ENCODE peak calls at places on chromosomes 4 and X, in four cellular contexts. One of them, this sample, is unnamed. For H3K9me3, the result is how much of the 10 kb centered on the place peaks cover.

GRCh38 chr4:177546745-177547144 is 104.5 kb upstream of the AGA start:
- DNase-seq in CD8-positive, alpha-beta memory T cell: no peak
- DNase-seq in heart right ventricle: no peak
- DNase-seq in MG63: no peak
- DNase-seq in this sample: no peak

GRCh38 chr4:8182858-8183725 is 16.0 kb upstream of the SH3TC1 start:
- DNase-seq in CD8-positive, alpha-beta memory T cell: no peak
- DNase-seq in heart right ventricle: peak
- DNase-seq in MG63: peak
- DNase-seq in this sample: peak

GRCh38 chr4:101218894-101219293 is 128.4 kb downstream of the PPP3CA start:
- DNase-seq in CD8-positive, alpha-beta memory T cell: no peak
- DNase-seq in heart right ventricle: no peak
- DNase-seq in MG63: no peak
- DNase-seq in this sample: no peak

GRCh38 chr4:10727140-10727880 is 42.7 kb upstream of the CLNK start:
- DNase-seq in CD8-positive, alpha-beta memory T cell: no peak
- DNase-seq in heart right ventricle: no peak
- DNase-seq in MG63: no peak
- DNase-seq in this sample: no peak

GRCh38 chrX:109886122-109886761 is 116.7 kb upstream of the TMEM164 start:
- DNase-seq in CD8-positive, alpha-beta memory T cell: no peak
- DNase-seq in heart right ventricle: peak
- DNase-seq in MG63: peak
- DNase-seq in this sample: peak

GRCh38 chr4:169906821-169907220 is 119.4 kb downstream of the MFAP3L start:
- DNase-seq in CD8-positive, alpha-beta memory T cell: no peak
- DNase-seq in heart right ventricle: no peak
- DNase-seq in MG63: no peak
- DNase-seq in this sample: no peak

GRCh38 chrX:130857207-130857606 is 45.8 kb downstream of the ENOX2 start:
- DNase-seq in CD8-positive, alpha-beta memory T cell: no peak
- DNase-seq in heart right ventricle: no peak
- DNase-seq in MG63: no peak
- DNase-seq in this sample: no peak

GRCh38 chr4:84578540-84579409 is 4.2 kb upstream of the CDS1 start:
- DNase-seq in CD8-positive, alpha-beta memory T cell: no peak
- DNase-seq in heart right ventricle: no peak
- DNase-seq in MG63: no peak
- DNase-seq in this sample: peak

GRCh38 chr4:173038192-173038896 is 130.3 kb upstream of the GALNT7 start:
- DNase-seq in CD8-positive, alpha-beta memory T cell: no peak
- DNase-seq in heart right ventricle: no peak
- DNase-seq in MG63: no peak
- DNase-seq in this sample: no peak

GRCh38 chr4:26701095-26701494 is 117.2 kb downstream of the TBC1D19 start:
- DNase-seq in CD8-positive, alpha-beta memory T cell: no peak
- DNase-seq in heart right ventricle: no peak
- DNase-seq in MG63: no peak
- DNase-seq in this sample: no peak

GRCh38 chr4:173119818-173120217 is 48.8 kb upstream of the GALNT7 start:
- DNase-seq in CD8-positive, alpha-beta memory T cell: no peak
- DNase-seq in heart right ventricle: no peak
- DNase-seq in MG63: no peak
- DNase-seq in this sample: no peak

GRCh38 chr4:174120446-174121142 is 162.9 kb downstream of the FBXO8 start:
- DNase-seq in CD8-positive, alpha-beta memory T cell: no peak
- DNase-seq in heart right ventricle: peak
- DNase-seq in MG63: peak
- DNase-seq in this sample: peak

GRCh38 chrX:130173190-130173895 is 1.6 kb downstream of the RAB33A start:
- DNase-seq in CD8-positive, alpha-beta memory T cell: no peak
- DNase-seq in heart right ventricle: peak
- DNase-seq in MG63: peak
- DNase-seq in this sample: peak

GRCh38 chr4:186775867-186776266 is 52.2 kb upstream of the FAT1 start:
- DNase-seq in CD8-positive, alpha-beta memory T cell: no peak
- DNase-seq in heart right ventricle: no peak
- DNase-seq in MG63: no peak
- DNase-seq in this sample: no peak

GRCh38 chr4:60992037-60992436 is 208.1 kb upstream of the ADGRL3 start:
- DNase-seq in CD8-positive, alpha-beta memory T cell: no peak
- DNase-seq in heart right ventricle: no peak
- DNase-seq in MG63: no peak
- DNase-seq in this sample: no peak

GRCh38 chr4:792729-793108 is 33.2 kb downstream of the CPLX1 start:
- DNase-seq in CD8-positive, alpha-beta memory T cell: no peak
- DNase-seq in heart right ventricle: no peak
- DNase-seq in MG63: no peak
- DNase-seq in this sample: no peak

GRCh38 chrX:132292753-132293152 is 73.5 kb upstream of the RAP2C start:
- DNase-seq in CD8-positive, alpha-beta memory T cell: no peak
- DNase-seq in heart right ventricle: peak
- DNase-seq in MG63: peak
- DNase-seq in this sample: peak

GRCh38 chr4:7200801-7201200 is 8.5 kb downstream of the SORCS2 start:
- DNase-seq in CD8-positive, alpha-beta memory T cell: no peak
- DNase-seq in heart right ventricle: no peak
- DNase-seq in MG63: no peak
- DNase-seq in this sample: no peak

GRCh38 chrX:6968231-6968630 is 179.3 kb upstream of the STS start:
- DNase-seq in CD8-positive, alpha-beta memory T cell: no peak
- DNase-seq in heart right ventricle: no peak
- DNase-seq in MG63: no peak
- DNase-seq in this sample: no peak

GRCh38 chr4:80365928-80366327 is 30.4 kb downstream of the CFAP299 start:
- DNase-seq in CD8-positive, alpha-beta memory T cell: peak
- DNase-seq in heart right ventricle: no peak
- DNase-seq in MG63: peak
- DNase-seq in this sample: peak

GRCh38 chrX:84144281-84144680 is 43.7 kb downstream of the RPS6KA6 start:
- DNase-seq in CD8-positive, alpha-beta memory T cell: no peak
- DNase-seq in heart right ventricle: no peak
- DNase-seq in MG63: no peak
- DNase-seq in this sample: no peak

GRCh38 chr4:22021116-22021515 is 72.5 kb upstream of the KCNIP4 start:
- DNase-seq in CD8-positive, alpha-beta memory T cell: no peak
- DNase-seq in heart right ventricle: no peak
- DNase-seq in MG63: no peak
- DNase-seq in this sample: no peak

GRCh38 chr4:111652986-111653385 is 492.3 kb upstream of the FAM241A start:
- DNase-seq in CD8-positive, alpha-beta memory T cell: no peak
- DNase-seq in heart right ventricle: no peak
- DNase-seq in MG63: no peak
- DNase-seq in this sample: no peak

GRCh38 chrX:155144926-155145325 is 71.3 kb upstream of the VBP1 start:
- DNase-seq in CD8-positive, alpha-beta memory T cell: no peak
- DNase-seq in heart right ventricle: no peak
- DNase-seq in MG63: no peak
- DNase-seq in this sample: no peak

GRCh38 chr4:1385373-1386340 is 20.6 kb downstream of the NKX1-1 start:
- DNase-seq in CD8-positive, alpha-beta memory T cell: no peak
- DNase-seq in heart right ventricle: no peak
- DNase-seq in MG63: no peak
- DNase-seq in this sample: no peak

GRCh38 chr4:139950568-139950967 is 203.4 kb downstream of the MAML3 start:
- DNase-seq in CD8-positive, alpha-beta memory T cell: no peak
- DNase-seq in heart right ventricle: no peak
- DNase-seq in MG63: no peak
- DNase-seq in this sample: peak

GRCh38 chr4:58849026-58849425 is 1738.8 kb upstream of the IGFBP7 start:
- DNase-seq in CD8-positive, alpha-beta memory T cell: no peak
- DNase-seq in heart right ventricle: no peak
- DNase-seq in MG63: no peak
- DNase-seq in this sample: no peak

GRCh38 chrX:108199691-108200090 is 108.1 kb downstream of the ATG4A start:
- DNase-seq in CD8-positive, alpha-beta memory T cell: no peak
- DNase-seq in heart right ventricle: no peak
- DNase-seq in MG63: no peak
- DNase-seq in this sample: peak

GRCh38 chrX:103730147-103730546 is 19.4 kb downstream of the TMEM31 start:
- DNase-seq in CD8-positive, alpha-beta memory T cell: no peak
- DNase-seq in heart right ventricle: no peak
- DNase-seq in MG63: no peak
- DNase-seq in this sample: no peak

GRCh38 chr4:84916233-84916632 is 50.3 kb downstream of the WDFY3 start:
- DNase-seq in CD8-positive, alpha-beta memory T cell: no peak
- DNase-seq in heart right ventricle: no peak
- DNase-seq in MG63: no peak
- DNase-seq in this sample: no peak

GRCh38 chr4:159012381-159012780 is 90.5 kb upstream of the RAPGEF2 start:
- DNase-seq in CD8-positive, alpha-beta memory T cell: no peak
- DNase-seq in heart right ventricle: no peak
- DNase-seq in MG63: peak
- DNase-seq in this sample: no peak

GRCh38 chrX:45872480-45872879 is 671.8 kb upstream of the DIPK2B start:
- DNase-seq in CD8-positive, alpha-beta memory T cell: no peak
- DNase-seq in heart right ventricle: no peak
- DNase-seq in MG63: no peak
- DNase-seq in this sample: no peak

GRCh38 chr4:54726907-54727306 is 69.2 kb downstream of the KIT start:
- DNase-seq in CD8-positive, alpha-beta memory T cell: no peak
- DNase-seq in heart right ventricle: no peak
- DNase-seq in MG63: no peak
- DNase-seq in this sample: no peak

GRCh38 chrX:115560978-115561604 is at the start of gene PLS3:
- DNase-seq in CD8-positive, alpha-beta memory T cell: no peak
- DNase-seq in heart right ventricle: peak
- DNase-seq in MG63: peak
- DNase-seq in this sample: peak

DNA sequence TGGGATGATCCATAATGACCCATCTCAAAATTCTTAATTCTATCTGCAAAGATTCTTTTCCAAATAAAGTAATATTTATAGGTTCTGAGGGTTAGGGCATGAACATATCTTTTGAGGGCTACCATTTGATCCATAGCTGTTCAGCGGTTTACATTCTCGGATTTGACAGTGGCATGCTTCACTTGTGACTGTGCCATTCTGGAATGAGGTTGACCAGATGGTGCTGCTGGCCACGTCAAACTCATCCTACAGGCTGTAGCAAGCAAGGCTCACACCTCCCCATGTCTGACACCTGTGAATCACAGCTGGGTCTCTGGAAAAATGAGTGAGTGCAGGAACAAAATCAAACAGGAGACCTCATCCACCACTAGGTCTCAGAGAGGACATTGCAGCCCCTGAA is 280.5 kb downstream of the DHRSX start:
- DNase-seq in CD8-positive, alpha-beta memory T cell: no peak
- DNase-seq in heart right ventricle: no peak
- DNase-seq in MG63: no peak
- DNase-seq in this sample: no peak
- H3K9me3 ChIP-seq in CD8-positive, alpha-beta memory T cell: under half
- H3K9me3 ChIP-seq in heart right ventricle: under half
- H3K9me3 ChIP-seq in MG63: under half
- H3K9me3 ChIP-seq in this sample: under half

GRCh38 chr4:181148470-181148869 is 1094.7 kb upstream of the TENM3 start:
- DNase-seq in CD8-positive, alpha-beta memory T cell: no peak
- DNase-seq in heart right ventricle: no peak
- DNase-seq in MG63: no peak
- DNase-seq in this sample: peak
- H3K4me3 ChIP-seq in CD8-positive, alpha-beta memory T cell: no peak
- H3K4me3 ChIP-seq in heart right ventricle: no peak
- H3K4me3 ChIP-seq in MG63: no peak
- H3K4me3 ChIP-seq in this sample: no peak

GRCh38 chrX:152945021-152945979 is 47.4 kb downstream of the ZNF185 start:
- DNase-seq in CD8-positive, alpha-beta memory T cell: no peak
- DNase-seq in heart right ventricle: no peak
- DNase-seq in MG63: no peak
- DNase-seq in this sample: no peak
- H3K9me3 ChIP-seq in CD8-positive, alpha-beta memory T cell: under half
- H3K9me3 ChIP-seq in heart right ventricle: under half
- H3K9me3 ChIP-seq in MG63: under half
- H3K9me3 ChIP-seq in this sample: under half

GRCh38 chrX:40157228-40158035 is 59.7 kb upstream of the BCOR start:
- DNase-seq in CD8-positive, alpha-beta memory T cell: no peak
- DNase-seq in heart right ventricle: no peak
- DNase-seq in MG63: no peak
- DNase-seq in this sample: no peak
- H3K4me3 ChIP-seq in CD8-positive, alpha-beta memory T cell: peak
- H3K4me3 ChIP-seq in heart right ventricle: peak
- H3K4me3 ChIP-seq in MG63: peak
- H3K4me3 ChIP-seq in this sample: no peak

GRCh38 chrX:137988470-137988869 is 422.5 kb downstream of the ZIC3 start:
- DNase-seq in CD8-positive, alpha-beta memory T cell: no peak
- DNase-seq in heart right ventricle: no peak
- DNase-seq in MG63: no peak
- DNase-seq in this sample: no peak
- H3K9me3 ChIP-seq in CD8-positive, alpha-beta memory T cell: under half
- H3K9me3 ChIP-seq in heart right ventricle: under half
- H3K9me3 ChIP-seq in MG63: under half
- H3K9me3 ChIP-seq in this sample: under half

GRCh38 chrX:2342281-2342688 is 158.5 kb downstream of the DHRSX start:
- DNase-seq in CD8-positive, alpha-beta memory T cell: no peak
- DNase-seq in heart right ventricle: peak
- DNase-seq in MG63: no peak
- DNase-seq in this sample: no peak
- H3K4me3 ChIP-seq in CD8-positive, alpha-beta memory T cell: no peak
- H3K4me3 ChIP-seq in heart right ventricle: no peak
- H3K4me3 ChIP-seq in MG63: no peak
- H3K4me3 ChIP-seq in this sample: no peak